ENCODE peak calls at places on chromosomes 3 and 15, in seven cellular contexts. Z is body of pancreas, Y is HCT116, P is fibroblast of pulmonary artery, K is AG09319, N is tibial artery, B is natural killer cell. I is an unnamed sample.

GRCh38 chr3:194344012-194344411 is 7.1 kb downstream of the CPN2 start:
- DNase-seq in Z (peak; percentile 86), Y (peak; percentile 28), P (peak; percentile 72), K (no peak), N (peak; percentile 81), B (peak; percentile 67), I (peak; percentile 94)

GRCh38 chr3:65020780-65021179 is 333.0 kb upstream of the ADAMTS9 start:
- DNase-seq in Z (no peak), Y (no peak), P (no peak), K (no peak), N (no peak), B (no peak), I (no peak)

GRCh38 chr15:29425864-29426263 is 156.2 kb upstream of the NSMCE3 start:
- DNase-seq in Z (no peak), Y (no peak), P (no peak), K (no peak), N (no peak), B (no peak), I (no peak)

GRCh38 chr3:18369561-18370185 is 55.5 kb downstream of the SATB1 start:
- DNase-seq in Z (peak; percentile 76), Y (no peak), P (no peak), K (no peak), N (no peak), B (no peak), I (no peak)

GRCh38 chr15:38868326-38869114 is 303.9 kb upstream of the RASGRP1 start:
- DNase-seq in Z (no peak), Y (peak; percentile 3), P (peak; percentile 90), K (peak; percentile 85), N (peak; percentile 80), B (no peak), I (peak; percentile 46)

GRCh38 chr15:71329509-71330260 is 214.4 kb downstream of the THSD4 start:
- DNase-seq in Z (no peak), Y (peak; percentile 47), P (peak; percentile 22), K (no peak), N (no peak), B (no peak), I (peak; percentile 11)

GRCh38 chr3:189712906-189713483 is 81.8 kb downstream of the TP63 start:
- DNase-seq in Z (no peak), Y (no peak), P (no peak), K (no peak), N (no peak), B (no peak), I (no peak)

GRCh38 chr3:10432931-10433330 is 72.5 kb downstream of the ATP2B2 start:
- DNase-seq in Z (no peak), Y (no peak), P (no peak), K (no peak), N (no peak), B (no peak), I (no peak)

GRCh38 chr3:173747427-173747826 is 349.9 kb downstream of the NLGN1 start:
- DNase-seq in Z (no peak), Y (no peak), P (no peak), K (no peak), N (no peak), B (no peak), I (no peak)

GRCh38 chr15:67573194-67573593 is 30.7 kb downstream of the MAP2K5 start:
- DNase-seq in Z (no peak), Y (no peak), P (no peak), K (no peak), N (no peak), B (no peak), I (no peak)

GRCh38 chr3:23238578-23238977 is 35.5 kb downstream of the UBE2E2 start:
- DNase-seq in Z (no peak), Y (no peak), P (no peak), K (no peak), N (no peak), B (no peak), I (no peak)

GRCh38 chr3:18937574-18937973 is 210.7 kb upstream of the KCNH8 start:
- DNase-seq in Z (no peak), Y (no peak), P (no peak), K (no peak), N (no peak), B (no peak), I (no peak)

GRCh38 chr15:89656116-89656815 is 999 bp upstream of the KIF7 start:
- DNase-seq in Z (no peak), Y (no peak), P (no peak), K (no peak), N (no peak), B (no peak), I (no peak)

GRCh38 chr3:183317886-183318845 is 65.1 kb downstream of the B3GNT5 start:
- DNase-seq in Z (no peak), Y (no peak), P (peak; percentile 37), K (no peak), N (no peak), B (no peak), I (no peak)

GRCh38 chr15:70665599-70665998 is 97.8 kb downstream of the UACA start:
- DNase-seq in Z (no peak), Y (no peak), P (no peak), K (no peak), N (no peak), B (no peak), I (no peak)

GRCh38 chr3:108667312-108667711 is 77.8 kb downstream of the DZIP3 start:
- DNase-seq in Z (no peak), Y (no peak), P (no peak), K (no peak), N (no peak), B (no peak), I (no peak)

GRCh38 chr3:128727059-128727458 is 1.1 kb downstream of the RAB7A start:
- DNase-seq in Z (no peak), Y (no peak), P (no peak), K (no peak), N (no peak), B (no peak), I (no peak)

GRCh38 chr15:90588427-90588826 is 58.7 kb downstream of the CRTC3 start:
- DNase-seq in Z (no peak), Y (no peak), P (peak; percentile 39), K (no peak), N (no peak), B (no peak), I (no peak)

GRCh38 chr3:127444761-127445160 is 145.8 kb downstream of the TPRA1 start:
- DNase-seq in Z (no peak), Y (no peak), P (no peak), K (no peak), N (peak; percentile 20), B (no peak), I (no peak)

GRCh38 chr15:56693761-56694160 is 39.5 kb downstream of the ZNF280D start:
- DNase-seq in Z (no peak), Y (no peak), P (no peak), K (peak; percentile 16), N (no peak), B (no peak), I (no peak)

GRCh38 chr15:100330221-100330620 is 11.6 kb downstream of the ADAMTS17 start:
- DNase-seq in Z (no peak), Y (no peak), P (no peak), K (no peak), N (no peak), B (peak; percentile 35), I (no peak)

DNA sequence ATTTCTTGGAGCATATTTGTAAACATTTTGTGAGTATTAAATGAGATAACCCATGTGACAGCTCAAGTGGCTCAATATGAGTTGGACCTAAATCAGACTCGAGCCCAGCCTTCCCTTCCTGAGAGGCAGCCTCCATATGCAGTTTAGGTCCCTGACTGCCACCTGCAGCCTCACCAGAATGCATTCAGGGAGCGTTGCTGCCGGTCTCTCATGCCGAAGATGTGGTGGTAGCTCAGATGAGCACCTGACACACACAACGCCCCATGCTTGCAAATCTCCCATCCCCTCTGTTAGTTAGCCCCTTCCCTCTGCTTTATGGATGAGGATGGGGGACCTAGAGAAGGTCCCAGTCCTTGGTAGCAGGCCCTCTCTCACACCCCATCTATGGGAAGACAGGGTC is 9.2 kb downstream of the ST6GAL1 start:
- DNase-seq in Z (no peak), Y (no peak), P (no peak), K (no peak), N (no peak), B (no peak), I (no peak)
- TF ChIP-seq CTCF in Z (no peak), Y (no peak), P (no peak), K (no peak), N (no peak), B (no peak), I (no peak)

DNA sequence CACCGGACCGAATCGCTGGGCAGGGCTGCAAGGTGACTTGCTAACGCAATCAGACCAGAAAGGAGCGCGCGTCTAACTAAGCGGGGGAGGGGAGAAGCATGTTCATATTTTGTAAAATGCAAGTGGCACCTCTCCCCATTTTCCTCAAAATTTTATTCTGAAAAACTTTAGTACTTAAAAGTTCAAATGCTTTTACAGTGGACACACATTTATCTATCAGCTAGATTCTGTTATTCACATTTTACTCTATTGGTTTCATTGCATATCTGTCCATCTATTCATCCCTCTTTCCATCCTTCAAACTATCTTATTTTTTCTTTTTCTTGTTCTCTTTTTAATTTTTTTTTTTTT is 46.1 kb upstream of the KLHL25 start:
- DNase-seq in Z (no peak), Y (no peak), P (no peak), K (no peak), N (no peak), B (no peak), I (no peak)
- TF ChIP-seq CTCF in Z (no peak), Y (no peak), P (no peak), K (no peak), N (no peak), B (peak; percentile 51), I (no peak)

DNA sequence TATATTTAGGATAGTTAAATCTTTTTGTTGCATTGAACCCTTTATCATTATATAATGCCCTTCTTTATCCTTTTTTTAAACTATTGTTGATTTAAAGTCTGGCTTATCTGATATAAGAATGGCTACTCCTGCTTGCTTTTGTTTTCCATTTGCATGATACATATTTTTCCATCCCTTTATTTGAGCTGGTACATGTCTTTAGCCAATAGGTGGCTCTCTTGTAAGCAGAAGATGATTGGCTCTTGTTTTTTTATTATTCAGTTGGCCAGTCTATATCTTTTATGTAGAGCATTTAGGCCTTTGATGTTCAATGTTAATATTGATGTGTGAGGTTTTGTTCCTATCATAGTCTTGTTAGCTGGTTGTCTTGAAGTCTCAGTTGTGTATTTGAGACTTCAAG is 99.5 kb upstream of the MCTP2 start:
- DNase-seq in Z (no peak), Y (no peak), P (no peak), K (no peak), N (no peak), B (no peak), I (no peak)
- TF ChIP-seq CTCF in Z (no peak), Y (no peak), P (no peak), K (peak; percentile 9), N (no peak), B (no peak), I (no peak)

DNA sequence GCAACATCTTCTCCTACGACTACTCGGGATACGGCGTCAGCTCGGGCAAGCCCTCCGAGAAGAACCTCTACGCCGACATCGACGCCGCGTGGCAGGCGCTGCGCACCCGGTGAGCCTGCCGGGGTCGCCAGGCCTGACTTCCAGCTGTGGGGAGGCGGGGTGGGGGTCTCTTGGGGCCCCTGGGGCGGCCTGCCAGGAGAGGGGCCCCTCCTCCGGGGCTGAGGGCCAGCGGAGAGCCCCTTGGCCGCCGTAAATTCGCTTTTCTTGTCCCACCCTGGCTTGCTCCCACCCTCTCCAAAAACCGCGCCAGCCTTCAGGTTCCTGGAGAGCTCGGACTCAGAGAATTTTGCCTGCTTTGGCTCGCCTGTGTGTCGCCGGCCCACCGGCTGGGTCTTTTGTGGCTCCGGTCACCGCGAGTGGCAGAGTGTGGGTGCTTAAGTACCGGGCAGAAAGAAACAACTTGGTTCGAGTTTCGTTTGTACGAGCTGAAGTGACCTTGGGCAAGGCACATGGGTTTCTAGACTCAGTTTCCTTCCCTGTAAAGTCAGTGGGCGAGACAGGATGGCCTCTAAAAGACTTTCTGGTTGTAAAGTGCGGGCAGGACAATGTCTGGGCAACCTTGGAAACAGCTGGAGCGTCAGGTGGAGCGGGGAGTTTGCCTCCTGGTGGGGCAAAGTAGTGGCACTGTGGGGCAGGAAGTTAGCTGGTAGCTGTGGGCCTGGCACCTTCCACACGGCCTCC is 971 bp downstream of the ABHD17C start:
- DNase-seq in Z (peak; percentile 62), Y (no peak), P (no peak), K (no peak), N (peak; percentile 70), B (no peak), I (peak; percentile 81)
- TF ChIP-seq CTCF in Z (peak; percentile 50), Y (peak; percentile 41), P (peak; percentile 36), K (peak; percentile 44), N (peak; percentile 23), B (peak; percentile 10), I (peak; percentile 59)

I was measured in Calu3.